ENCODE peak calls at places on chromosomes 6 and 20, in nine cellular contexts. F is WTC11; I is GM23338; O is sciatic nerve; R is trophoblast cell; S is kidney; D is GM19239; A is activated CD8-positive, alpha-beta T cell treated with anti-CD3 and anti-CD28 coated beads, Interleukin-2, amount 10 ng/mL, durations not matched to agents 7 days and 5 days; J is HepG2. T is an unnamed sample.
A peak's percentile ranks its signal among the peaks of the same experiment; 100 is the strongest.

GRCh38 chr20:54340667-54341081 is 132.8 kb downstream of the PFDN4 start:
- DNase-seq in A (no peak), F (no peak), S (no peak), O (no peak), D (no peak), I (no peak), J (no peak), R (no peak), T (peak; percentile 22)

GRCh38 chr20:3890410-3890751 is 1.2 kb downstream of the PANK2 start:
- DNase-seq in O (no peak), R (peak; percentile 36), I (peak; percentile 55), F (no peak), S (no peak), J (peak; percentile 48), A (peak; percentile 28), D (no peak), T (no peak)

GRCh38 chr6:85461806-85462185 is 11.9 kb downstream of the NT5E start:
- DNase-seq in F (no peak), I (no peak), J (no peak), A (no peak), D (no peak), S (no peak), R (no peak), O (no peak), T (no peak)

GRCh38 chr6:149342525-149342924 is 25.0 kb downstream of the TAB2 start:
- DNase-seq in F (no peak), O (no peak), I (no peak), R (no peak), J (no peak), S (no peak), D (no peak), A (no peak), T (no peak)

GRCh38 chr20:48360338-48360698 is 467.5 kb downstream of the PREX1 start:
- DNase-seq in D (no peak), O (no peak), S (no peak), I (no peak), J (no peak), R (no peak), F (no peak), A (no peak), T (no peak)

GRCh38 chr6:16540804-16541752 is 220.2 kb downstream of the ATXN1 start:
- DNase-seq in D (peak; percentile 9), J (no peak), I (peak; percentile 4), A (no peak), O (peak; percentile 60), R (no peak), S (peak; percentile 66), F (no peak), T (no peak)

GRCh38 chr6:1035419-1035818 is 276.5 kb upstream of the FOXQ1 start:
- DNase-seq in R (no peak), O (no peak), F (no peak), A (no peak), I (no peak), S (no peak), J (no peak), D (no peak), T (no peak)

GRCh38 chr6:106396426-106397220 is 36.1 kb downstream of the CRYBG1 start:
- DNase-seq in I (no peak), D (no peak), J (no peak), F (no peak), A (no peak), R (peak; percentile 88), S (no peak), O (no peak), T (no peak)

GRCh38 chr6:121557146-121557545 is 121.7 kb downstream of the GJA1 start:
- DNase-seq in D (no peak), R (peak; percentile 80), J (no peak), S (no peak), F (no peak), O (no peak), I (no peak), A (no peak), T (no peak)

GRCh38 chr6:62150048-62150663 is 135.9 kb downstream of the KHDRBS2 start:
- DNase-seq in J (peak; percentile 72), A (peak; percentile 20), D (no peak), I (peak; percentile 67), R (peak; percentile 61), S (no peak), O (no peak), F (no peak), T (no peak)

T was measured in mucosa of gallbladder.